ENCODE peak calls at places on chromosome 1, in four cellular contexts. S is MM.1S, K is astrocyte, F is cardiac muscle cell. A is an unnamed sample. For H3K27me3, the result is how much of the 10 kb centered on the place peaks cover.

GRCh38 chr1:1627842-1628655 is 3.9 kb upstream of the MMP23B start:
- DNase-seq in S (no peak), K (no peak), F (no peak), A (no peak)

GRCh38 chr1:209937996-209938959 is at the start of gene SYT14:
- DNase-seq in S (peak), K (peak), F (peak), A (no peak)

GRCh38 chr1:111030590-111030989 is 66.9 kb upstream of the LRIF1 start:
- DNase-seq in S (peak), K (peak), F (peak), A (peak)

GRCh38 chr1:198829948-198830347 is 191.1 kb downstream of the PTPRC start:
- DNase-seq in S (no peak), K (peak), F (peak), A (no peak)

GRCh38 chr1:37811027-37811655 is 3.1 kb upstream of the YRDC start:
- DNase-seq in S (peak), K (peak), F (peak), A (no peak)

GRCh38 chr1:150560011-150560438 is 10.8 kb downstream of the ADAMTSL4 start:
- DNase-seq in S (peak), K (no peak), F (peak), A (no peak)

GRCh38 chr1:151377150-151377884 is 4.8 kb upstream of the SELENBP1 start:
- DNase-seq in S (no peak), K (no peak), F (no peak), A (no peak)

GRCh38 chr1:55318111-55318817 is 103.1 kb upstream of the USP24 start:
- DNase-seq in S (no peak), K (peak), F (no peak), A (no peak)

GRCh38 chr1:36352910-36353878 is 29.7 kb upstream of the EVA1B start:
- DNase-seq in S (no peak), K (peak), F (no peak), A (no peak)

GRCh38 chr1:65412984-65413375 is 7.5 kb upstream of the LEPR start:
- DNase-seq in S (no peak), K (peak), F (no peak), A (peak)

GRCh38 chr1:15836772-15837669 is 10.5 kb upstream of the SPEN start:
- DNase-seq in S (no peak), K (no peak), F (no peak), A (no peak)

GRCh38 chr1:99767996-99768524 is 1.6 kb upstream of the FRRS1 start:
- DNase-seq in S (no peak), K (peak), F (no peak), A (no peak)

GRCh38 chr1:24321150-24321549 is 2.0 kb downstream of the GRHL3 start:
- DNase-seq in S (peak), K (no peak), F (no peak), A (no peak)

GRCh38 chr1:26961826-26962225 is 1.6 kb upstream of the KDF1 start:
- DNase-seq in S (no peak), K (peak), F (no peak), A (peak)

GRCh38 chr1:184753608-184754478 is 815 bp downstream of the EDEM3 start:
- DNase-seq in S (peak), K (peak), F (peak), A (no peak)

GRCh38 chr1:215911406-215911968 is 344.4 kb downstream of the KCTD3 start:
- DNase-seq in S (no peak), K (no peak), F (no peak), A (no peak)

GRCh38 chr1:6278263-6278662 is 17.4 kb upstream of the GPR153 start:
- DNase-seq in S (no peak), K (no peak), F (no peak), A (no peak)

GRCh38 chr1:58968360-58968952 is 184.6 kb upstream of the JUN start:
- DNase-seq in S (peak), K (peak), F (peak), A (peak)

GRCh38 chr1:46667782-46668760 is at the start of gene ATPAF1:
- DNase-seq in S (peak), K (peak), F (peak), A (peak)

GRCh38 chr1:108880850-108881249 is 4.1 kb downstream of the GPSM2 start:
- DNase-seq in S (no peak), K (no peak), F (peak), A (no peak)

GRCh38 chr1:15154480-15155036 is 1.0 kb downstream of the TMEM51 start:
- DNase-seq in S (no peak), K (no peak), F (peak), A (no peak)

GRCh38 chr1:211135342-211135950 is 1.5 kb upstream of the KCNH1 start:
- DNase-seq in S (peak), K (peak), F (peak), A (peak)

GRCh38 chr1:204455063-204455830 is 39.4 kb downstream of the PIK3C2B start:
- DNase-seq in S (no peak), K (no peak), F (no peak), A (no peak)

GRCh38 chr1:205301220-205301821 is 20.2 kb downstream of the NUAK2 start:
- DNase-seq in S (peak), K (peak), F (peak), A (peak)

GRCh38 chr1:52502789-52503188 is 50.1 kb downstream of the TUT4 start:
- DNase-seq in S (no peak), K (no peak), F (peak), A (no peak)

GRCh38 chr1:53726009-53726600 is 12.9 kb downstream of the GLIS1 start:
- DNase-seq in S (no peak), K (no peak), F (no peak), A (no peak)

GRCh38 chr1:53572061-53572801 is 113.0 kb downstream of the DMRTB1 start:
- DNase-seq in S (no peak), K (peak), F (peak), A (peak)

GRCh38 chr1:108719654-108720435 is 7.1 kb downstream of the FNDC7 start:
- DNase-seq in S (peak), K (peak), F (no peak), A (peak)

GRCh38 chr1:193104496-193104905 is 713 bp downstream of the GLRX2 start:
- DNase-seq in S (peak), K (peak), F (peak), A (no peak)

GRCh38 chr1:113860891-113861290 is 10.6 kb downstream of the PTPN22 start:
- DNase-seq in S (no peak), K (peak), F (no peak), A (no peak)

GRCh38 chr1:13779930-13780329 is 79.9 kb downstream of the PRDM2 start:
- DNase-seq in S (no peak), K (no peak), F (no peak), A (no peak)

GRCh38 chr1:17069452-17070162 is 15.8 kb upstream of the SDHB start:
- DNase-seq in S (no peak), K (no peak), F (no peak), A (no peak)

GRCh38 chr1:159900086-159900680 is at the start of gene CFAP45:
- DNase-seq in S (no peak), K (peak), F (peak), A (no peak)

GRCh38 chr1:43339584-43340232 is 2.1 kb downstream of the MPL start:
- DNase-seq in S (no peak), K (no peak), F (no peak), A (no peak)

GRCh38 chr1:180243517-180244221 is 13.6 kb downstream of the LHX4 start:
- DNase-seq in S (no peak), K (no peak), F (no peak), A (no peak)

GRCh38 chr1:15758537-15758936 is at the start of gene FBLIM1:
- DNase-seq in S (no peak), K (no peak), F (peak), A (no peak)

DNA sequence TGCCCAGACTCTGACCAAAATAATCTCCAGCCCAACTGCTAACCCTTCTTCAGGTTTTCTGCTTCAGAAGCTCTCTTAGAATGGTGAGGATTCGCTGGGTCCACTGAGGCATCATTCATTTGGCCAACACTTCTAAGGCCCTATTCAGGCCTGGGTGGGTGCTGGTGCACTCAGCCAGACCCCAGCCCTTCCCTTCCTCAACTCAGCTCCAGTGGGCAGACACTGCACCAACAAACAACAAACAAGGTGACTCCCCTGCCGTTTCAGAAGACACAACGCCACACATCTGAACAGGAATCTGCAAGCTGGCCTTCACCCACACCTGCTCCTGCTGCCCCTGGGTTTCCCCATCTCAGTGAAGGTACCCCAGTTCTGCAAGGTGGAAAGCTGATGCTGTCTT is 6.0 kb downstream of the HEYL start:
- DNase-seq in S (no peak), K (no peak), F (no peak), A (no peak)
- H3K4me3 ChIP-seq in S (no peak), K (no peak), F (peak), A (no peak)

DNA sequence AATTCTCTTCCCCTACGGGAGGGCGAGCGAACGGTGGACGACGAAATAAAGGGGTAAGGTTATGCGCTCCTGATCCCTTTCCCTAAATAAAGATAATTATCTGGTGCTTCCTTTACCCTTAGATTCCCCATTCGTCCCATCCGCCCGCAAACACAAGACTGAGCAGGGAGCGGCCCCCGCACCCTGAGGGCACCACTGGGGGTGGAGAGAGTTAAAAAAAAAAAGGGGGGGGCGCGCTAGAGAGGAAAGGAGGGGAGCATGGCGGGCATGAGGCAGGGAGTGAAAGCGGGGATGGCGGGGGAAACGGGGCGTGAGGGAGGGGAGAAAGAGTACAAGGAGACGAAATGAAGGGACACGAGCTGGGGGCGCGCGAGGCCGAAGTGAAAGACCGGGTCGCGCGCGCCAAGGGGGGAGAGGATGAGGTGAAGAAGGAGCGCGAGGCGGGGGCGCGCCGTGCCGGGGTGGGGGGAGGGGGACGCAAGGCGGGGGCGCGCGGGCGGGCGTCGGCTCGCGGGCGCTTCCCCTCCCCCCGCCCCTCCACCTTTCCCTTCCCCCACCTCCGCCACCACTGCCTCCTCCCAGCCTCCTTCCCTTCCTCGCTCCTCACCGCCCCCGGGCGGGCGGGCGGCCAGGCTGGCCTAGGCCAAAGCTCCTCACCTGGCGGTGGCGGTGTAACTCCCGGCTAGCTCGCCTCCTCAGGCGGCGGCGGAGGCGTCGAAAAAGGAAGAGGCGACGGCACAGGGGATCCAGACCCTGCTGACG is 515 bp downstream of the GATAD2B start:
- DNase-seq in S (no peak), K (no peak), F (no peak), A (no peak)
- TF ChIP-seq CTCF in S (peak), K (no peak), F (no peak), A (peak)

DNA sequence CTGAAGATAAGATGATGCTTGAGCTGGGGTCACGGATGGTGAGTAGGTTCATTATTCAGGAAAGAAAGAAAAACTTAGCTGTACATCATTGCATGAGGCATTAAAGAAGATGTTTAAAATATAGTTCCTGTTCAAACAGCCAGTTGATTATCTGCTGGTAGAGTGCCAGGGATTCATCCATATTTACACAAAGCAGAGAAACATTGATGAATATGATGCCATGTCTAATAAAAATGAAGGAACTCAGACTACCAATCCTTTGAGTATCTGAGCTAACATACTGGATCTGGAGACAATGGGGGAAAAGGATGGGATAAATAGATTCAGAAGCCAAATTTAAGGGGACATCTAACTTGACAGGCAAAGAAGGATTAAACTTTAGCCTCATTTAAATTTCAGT is 14.6 kb downstream of the TRIM67 start:
- DNase-seq in S (no peak), K (no peak), F (no peak), A (no peak)
- H3K27me3 ChIP-seq in S (under half), K (under half), F (under half), A (under half)

GRCh38 chr1:227897704-227898438 is 49.9 kb downstream of the WNT9A start:
- DNase-seq in S (no peak), K (no peak), F (no peak), A (no peak)
- H3K4me3 ChIP-seq in S (no peak), K (no peak), F (no peak), A (no peak)

GRCh38 chr1:171983584-171983983 is 142.3 kb downstream of the DNM3 start:
- DNase-seq in S (peak), K (no peak), F (no peak), A (no peak)
- TF ChIP-seq CTCF in S (peak), K (peak), F (peak), A (peak)

GRCh38 chr1:18710002-18710401 is 79.4 kb downstream of the PAX7 start:
- DNase-seq in S (no peak), K (no peak), F (no peak), A (no peak)

GRCh38 chr1:18714404-18715175 is 83.9 kb downstream of the PAX7 start:
- DNase-seq in S (no peak), K (no peak), F (no peak), A (no peak)

GRCh38 chr1:18711003-18711402 is 80.4 kb downstream of the PAX7 start:
- DNase-seq in S (no peak), K (no peak), F (no peak), A (no peak)

GRCh38 chr1:18711561-18712253 is 81.1 kb downstream of the PAX7 start:
- DNase-seq in S (no peak), K (no peak), F (no peak), A (no peak)

DNA sequence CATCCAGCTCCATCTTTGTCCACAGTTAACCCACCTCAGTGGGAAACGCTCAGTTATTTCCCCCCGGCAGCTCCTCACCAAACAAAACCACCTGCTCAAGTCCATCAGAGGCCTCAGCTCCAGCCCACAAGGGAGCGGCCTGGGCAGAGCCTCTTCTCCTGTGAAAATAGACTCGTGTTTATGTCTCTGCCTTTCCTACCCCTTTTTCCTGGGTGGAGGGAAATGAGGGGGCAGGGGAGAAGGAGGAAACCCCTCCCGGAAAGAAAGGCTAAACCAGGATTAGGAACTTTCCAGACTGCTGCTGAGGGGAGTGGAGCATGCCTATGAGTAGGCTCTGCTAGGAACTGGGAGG is 81.6 kb downstream of the PAX7 start:
- DNase-seq in S (no peak), K (no peak), F (no peak), A (no peak)
- H3K27me3 ChIP-seq in S (half or more), K (under half), F (under half), A (under half)

GRCh38 chr1:10692401-10693021 is 103.9 kb downstream of the CASZ1 start:
- DNase-seq in S (peak), K (no peak), F (peak), A (no peak)

GRCh38 chr1:10691740-10692125 is 104.7 kb downstream of the CASZ1 start:
- DNase-seq in S (no peak), K (no peak), F (no peak), A (no peak)

GRCh38 chr1:10693497-10694273 is 102.8 kb downstream of the CASZ1 start:
- DNase-seq in S (no peak), K (no peak), F (peak), A (no peak)

GRCh38 chr1:10694274-10694632 is 102.2 kb downstream of the CASZ1 start:
- DNase-seq in S (peak), K (no peak), F (no peak), A (no peak)

DNA sequence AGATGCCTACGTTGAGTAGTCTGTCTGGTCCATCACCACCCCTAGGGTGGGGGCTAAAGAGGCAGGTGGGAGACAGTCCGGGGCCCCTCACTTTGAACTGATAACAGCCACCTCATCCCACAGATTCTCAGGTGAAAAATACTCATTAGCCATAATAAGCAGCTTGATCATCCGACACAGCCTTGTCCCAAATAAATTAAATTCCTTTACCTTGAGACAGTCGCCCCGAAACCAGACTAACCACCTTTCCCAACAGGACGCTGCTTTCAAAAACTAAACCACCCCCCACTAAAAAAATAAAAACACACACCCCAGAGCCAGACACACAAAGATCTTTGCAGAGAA is 103.3 kb downstream of the CASZ1 start:
- DNase-seq in S (no peak), K (no peak), F (no peak), A (no peak)
- H3K4me3 ChIP-seq in S (peak), K (peak), F (peak), A (peak)

GRCh38 chr1:62926681-62927252 is 142.8 kb downstream of the ATG4C start:
- DNase-seq in S (no peak), K (no peak), F (no peak), A (no peak)
- TF ChIP-seq CTCF in S (no peak), K (no peak), F (no peak), A (peak)

A was measured in kidney epithelial cell.